ENCODE peak calls at places on chromosomes 1 and 21, in five cellular contexts. I is H1, Z is GM12878, T is GM12891, P is K562. G is an unnamed sample.
A peak's percentile ranks its signal among the peaks of the same experiment; 100 is the strongest.

GRCh38 chr1:200912737-200913407 is 18.2 kb downstream of the INAVA start:
- DNase-seq in P (no peak), T (no peak), I (no peak), Z (no peak), G (no peak)

GRCh38 chr1:115430717-115431116 is 92.7 kb upstream of the NGF start:
- DNase-seq in T (no peak), I (no peak), P (peak; percentile 21), Z (no peak), G (no peak)

GRCh38 chr21:30831194-30831765 is 1.7 kb upstream of the KRTAP7-1 start:
- DNase-seq in P (peak; percentile 62), T (no peak), Z (no peak), I (peak; percentile 21), G (peak; percentile 5)

GRCh38 chr21:42233067-42233981 is 14.4 kb downstream of the ABCG1 start:
- DNase-seq in P (peak; percentile 27), I (no peak), T (peak; percentile 67), Z (peak; percentile 82), G (peak; percentile 71)

GRCh38 chr1:206013017-206013800 is 10.0 kb upstream of the RAB7B start:
- DNase-seq in T (no peak), I (no peak), Z (no peak), P (no peak), G (no peak)

GRCh38 chr1:171434717-171435346 is 50.5 kb upstream of the PRRC2C start:
- DNase-seq in T (no peak), I (no peak), P (no peak), Z (no peak), G (no peak)

GRCh38 chr21:44902268-44903053 is 18.2 kb downstream of the ITGB2 start:
- DNase-seq in I (no peak), Z (no peak), T (no peak), P (no peak), G (no peak)

GRCh38 chr1:246728311-246728710 is 4.1 kb downstream of the SCCPDH start:
- DNase-seq in T (no peak), P (no peak), Z (no peak), I (no peak), G (no peak)

GRCh38 chr1:71365451-71365850 is 284.6 kb upstream of the ZRANB2 start:
- DNase-seq in I (no peak), T (no peak), Z (no peak), P (no peak), G (no peak)

GRCh38 chr1:67626495-67627235 is 58.3 kb upstream of the GADD45A start:
- DNase-seq in Z (no peak), I (no peak), P (no peak), T (no peak), G (no peak)

GRCh38 chr1:201499795-201500669 is 6.9 kb downstream of the CSRP1 start:
- DNase-seq in T (no peak), Z (no peak), I (no peak), P (no peak), G (no peak)

GRCh38 chr1:40107290-40107959 is 10.4 kb upstream of the PPT1 start:
- DNase-seq in Z (no peak), I (no peak), P (no peak), T (no peak), G (no peak)

GRCh38 chr1:64895500-64895899 is 70.8 kb downstream of the JAK1 start:
- DNase-seq in T (peak; percentile 30), P (no peak), I (no peak), Z (peak; percentile 48), G (no peak)

GRCh38 chr1:210726621-210727020 is 397.9 kb downstream of the HHAT start:
- DNase-seq in I (peak; percentile 13), P (peak; percentile 67), T (no peak), Z (no peak), G (no peak)

GRCh38 chr1:168380945-168381344 is 100.3 kb downstream of the TBX19 start:
- DNase-seq in T (no peak), P (no peak), Z (no peak), I (no peak), G (no peak)

GRCh38 chr1:20787775-20788488 is 825 bp upstream of the HP1BP3 start:
- DNase-seq in T (no peak), I (peak; percentile 0), Z (no peak), P (peak; percentile 44), G (no peak)

GRCh38 chr1:242886137-242886536 is 361.6 kb upstream of the PLD5 start:
- DNase-seq in T (no peak), I (no peak), Z (no peak), P (no peak), G (no peak)

GRCh38 chr21:37877171-37877570 is 39.1 kb downstream of the KCNJ6 start:
- DNase-seq in I (no peak), P (no peak), T (no peak), Z (no peak), G (no peak)

GRCh38 chr1:38293530-38293929 is 246.9 kb upstream of the POU3F1 start:
- DNase-seq in P (no peak), T (no peak), I (no peak), Z (no peak), G (no peak)

GRCh38 chr1:181187596-181188126 is 99.2 kb downstream of the IER5 start:
- DNase-seq in I (no peak), P (no peak), Z (no peak), T (no peak), G (no peak)

GRCh38 chr1:181190362-181191035 is 102.0 kb downstream of the IER5 start:
- DNase-seq in I (no peak), T (no peak), P (peak; percentile 33), Z (no peak), G (no peak)

GRCh38 chr1:181191494-181192040 is 103.1 kb downstream of the IER5 start:
- DNase-seq in P (no peak), T (no peak), Z (no peak), I (no peak), G (no peak)

GRCh38 chr1:181189245-181189644 is 100.7 kb downstream of the IER5 start:
- DNase-seq in Z (no peak), T (no peak), P (no peak), I (no peak), G (no peak)

DNA sequence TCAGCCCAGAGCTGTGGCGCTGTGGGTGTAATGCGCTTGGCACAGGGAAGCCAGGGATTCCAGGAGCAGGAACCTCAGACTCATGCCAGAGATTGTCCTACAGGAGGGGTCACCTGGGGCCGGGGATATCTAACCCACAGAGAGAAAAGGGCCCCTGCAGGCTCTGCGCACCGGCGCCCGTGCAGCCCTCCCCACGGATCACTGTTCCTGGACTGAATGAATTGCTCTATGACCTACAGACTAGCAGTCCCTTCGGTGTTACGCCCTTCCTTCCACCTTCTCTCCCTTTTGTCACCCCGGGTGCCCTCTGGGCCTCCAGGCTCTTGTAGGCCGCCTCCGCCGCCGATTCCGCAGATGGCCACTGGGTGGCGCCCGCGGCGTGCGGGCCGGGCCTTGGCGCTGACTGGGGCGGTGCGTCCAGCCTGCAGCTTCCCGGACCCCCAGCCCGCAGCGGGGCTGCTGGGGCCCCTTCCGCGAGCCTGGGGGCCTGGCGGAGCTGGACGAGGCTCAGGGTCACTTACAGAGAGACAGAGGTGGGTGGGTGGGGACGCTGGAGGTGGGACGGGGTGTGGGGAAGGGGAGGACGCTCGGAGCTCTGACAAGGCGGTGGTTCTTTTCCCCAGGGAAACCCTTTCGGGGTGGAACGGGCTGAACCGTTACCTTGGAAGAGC is 101.3 kb downstream of the IER5 start:
- DNase-seq in I (peak; percentile 58), P (peak; percentile 82), T (peak; percentile 89), Z (no peak), G (peak; percentile 90)
- TF ChIP-seq TAF1 in I (no peak), P (no peak), T (no peak), Z (no peak), G (no peak)

GRCh38 chr1:227299238-227299637 is 19.1 kb downstream of the CDC42BPA start:
- DNase-seq in Z (no peak), T (no peak), I (no peak), P (no peak), G (no peak)
- TF ChIP-seq TAF1 in Z (no peak), T (no peak), I (no peak), P (no peak), G (no peak)

DNA sequence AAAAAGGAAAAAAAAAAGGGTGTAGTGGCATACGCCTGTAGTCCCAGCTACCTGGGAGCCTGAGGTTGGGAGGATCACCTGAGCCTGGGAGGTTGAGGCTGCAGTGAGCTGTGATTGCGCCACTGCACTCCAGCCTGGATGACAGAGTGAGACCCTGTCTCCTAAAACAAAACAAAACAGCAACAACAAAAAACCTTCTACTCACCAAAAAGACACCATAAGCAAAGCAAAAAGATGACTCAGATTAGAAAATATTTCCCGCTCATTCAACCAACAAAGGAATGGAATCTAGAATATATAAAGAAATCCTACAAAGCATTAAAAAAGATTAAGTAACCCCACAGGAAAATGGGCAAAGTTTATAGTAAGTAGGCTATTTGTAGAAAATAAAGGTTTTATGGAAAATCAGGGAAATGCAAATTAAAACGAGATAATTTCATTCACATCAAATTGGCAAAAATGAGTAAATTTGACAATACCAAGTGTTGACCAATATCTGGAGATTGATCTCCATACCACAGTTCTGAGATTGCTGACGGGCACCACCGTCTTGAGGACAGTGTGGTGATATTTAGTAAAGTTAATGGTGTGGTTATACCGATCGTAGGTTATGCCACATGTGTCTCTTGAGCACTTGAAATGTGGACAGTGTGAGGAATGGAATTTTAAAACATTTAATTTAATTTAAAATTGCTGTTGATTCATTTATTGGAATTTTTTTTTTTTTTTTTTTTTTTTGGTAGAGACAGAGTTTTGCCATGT is 54.0 kb downstream of the PIK3CD start:
- DNase-seq in I (no peak), P (no peak), Z (no peak), T (no peak), G (no peak)
- TF ChIP-seq TAF1 in I (no peak), P (no peak), Z (no peak), T (no peak), G (no peak)

DNA sequence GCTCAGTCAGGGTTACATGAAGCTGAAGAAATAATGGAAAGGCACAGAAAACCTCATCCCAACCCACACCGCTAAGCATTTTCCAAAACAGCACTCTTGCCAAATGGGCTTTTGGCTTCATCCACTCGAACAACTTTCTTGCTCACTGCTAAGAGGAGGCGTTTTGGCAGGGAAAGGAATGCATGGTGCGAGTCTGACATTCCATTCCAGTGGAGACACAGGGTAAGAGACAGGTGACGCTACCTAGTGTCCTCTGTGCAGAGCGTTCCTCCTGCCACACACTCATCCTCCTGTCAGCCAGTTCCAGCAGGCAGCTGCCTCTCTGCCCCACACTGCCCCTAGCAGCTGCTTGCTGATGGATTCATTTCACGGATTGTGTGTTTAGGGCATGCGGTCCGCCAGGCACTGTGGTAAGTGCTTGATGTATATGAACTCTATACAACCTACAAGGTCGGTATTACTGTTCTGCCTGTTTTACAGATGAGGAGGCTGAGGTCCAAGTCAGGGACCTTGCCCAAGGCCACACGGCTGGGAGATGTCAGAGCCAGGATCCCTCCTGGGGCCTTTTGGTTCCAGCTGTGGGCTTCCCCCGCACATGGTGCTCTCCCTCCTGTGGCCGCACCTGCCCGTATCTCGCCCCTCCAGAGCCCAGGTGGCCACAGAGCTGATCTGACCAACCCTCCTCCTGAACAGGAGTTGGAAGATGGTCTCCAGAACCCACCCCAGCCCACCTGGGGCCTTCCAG is 25.7 kb upstream of the BACE2 start:
- DNase-seq in I (no peak), P (no peak), T (no peak), Z (no peak), G (no peak)
- TF ChIP-seq TAF1 in I (no peak), P (no peak), T (no peak), Z (no peak), G (no peak)

G was measured in GM12892.